ENCODE peak calls at places on chromosomes 3 and 15, in nine cellular contexts. L is esophagus muscularis mucosa, I is mucosa of gallbladder, A is RCC 7860, X is H9, B is mesendoderm, Z is AG09319, H is HTR-8/SVneo, F is bronchial epithelial cell. O is an unnamed sample.

GRCh38 chr3:71753716-71754609 is at the start of gene GPR27:
- DNase-seq in X (peak; percentile 56), Z (no peak), I (no peak), B (peak; percentile 54), L (no peak), H (peak; percentile 19), A (no peak), F (no peak), O (no peak)

GRCh38 chr15:44296625-44297524 is 8.4 kb downstream of the GOLM2 start:
- DNase-seq in B (peak; percentile 80), I (no peak), X (no peak), A (peak; percentile 73), H (peak; percentile 48), Z (no peak), L (no peak), F (peak; percentile 86), O (peak; percentile 21)

GRCh38 chr3:28050895-28051294 is 190.5 kb upstream of the CMC1 start:
- DNase-seq in L (no peak), F (peak; percentile 98), H (no peak), A (peak; percentile 84), X (no peak), I (peak; percentile 74), Z (no peak), B (no peak), O (no peak)

GRCh38 chr3:197031315-197032285 is 2.0 kb upstream of the MELTF start:
- DNase-seq in A (peak; percentile 100), F (peak; percentile 100), Z (peak; percentile 95), B (peak; percentile 94), I (peak; percentile 95), X (no peak), L (peak; percentile 93), H (peak; percentile 95), O (peak; percentile 97)

GRCh38 chr15:29827421-29827820 is 5.2 kb upstream of the TJP1 start:
- DNase-seq in A (no peak), B (no peak), L (no peak), F (no peak), H (no peak), Z (no peak), I (no peak), X (no peak), O (no peak)

GRCh38 chr3:111738238-111738637 is 120.8 kb upstream of the PHLDB2 start:
- DNase-seq in X (no peak), A (no peak), F (no peak), B (no peak), Z (no peak), L (no peak), H (no peak), I (no peak), O (no peak)

GRCh38 chr3:32322311-32322710 is 69.3 kb upstream of the CMTM7 start:
- DNase-seq in L (no peak), B (peak; percentile 48), I (no peak), X (no peak), F (no peak), Z (no peak), A (no peak), H (no peak), O (no peak)

GRCh38 chr15:72751751-72752455 is 31.7 kb downstream of the ADPGK start:
- DNase-seq in A (no peak), F (no peak), I (peak; percentile 11), Z (no peak), L (peak; percentile 89), X (no peak), H (no peak), B (no peak), O (no peak)

GRCh38 chr3:197878427-197878826 is 71.6 kb upstream of the RPL35A start:
- DNase-seq in Z (no peak), A (no peak), H (no peak), F (no peak), L (no peak), X (no peak), I (no peak), B (no peak), O (no peak)

GRCh38 chr3:100981546-100981945 is 11.7 kb downstream of the ABI3BP start:
- DNase-seq in Z (no peak), X (no peak), H (no peak), B (no peak), A (no peak), I (no peak), L (no peak), F (no peak), O (no peak)

GRCh38 chr15:31270767-31271166 is 55.9 kb upstream of the KLF13 start:
- DNase-seq in F (no peak), I (peak; percentile 9), X (peak; percentile 82), A (no peak), B (peak; percentile 83), H (no peak), Z (no peak), L (peak; percentile 31), O (no peak)

GRCh38 chr15:70837476-70837875 is 16.5 kb downstream of the LARP6 start:
- DNase-seq in A (no peak), F (no peak), H (no peak), X (no peak), L (peak; percentile 42), I (no peak), Z (no peak), B (no peak), O (no peak)

GRCh38 chr3:133457465-133458067 is 57.7 kb downstream of the BFSP2 start:
- DNase-seq in X (no peak), A (no peak), L (no peak), Z (no peak), H (no peak), I (no peak), F (peak; percentile 6), B (no peak), O (no peak)

GRCh38 chr3:10933958-10934481 is 58.5 kb upstream of the SLC6A1 start:
- DNase-seq in B (no peak), F (peak; percentile 88), Z (no peak), L (no peak), H (peak; percentile 62), A (no peak), I (no peak), X (peak; percentile 51), O (peak; percentile 96)

GRCh38 chr3:88203537-88204143 is 53.9 kb downstream of the C3orf38 start:
- DNase-seq in I (peak; percentile 73), Z (no peak), B (peak; percentile 68), A (peak; percentile 22), H (peak; percentile 62), F (peak; percentile 62), L (no peak), X (peak; percentile 66), O (peak; percentile 57)

GRCh38 chr15:50049871-50050270 is 69.2 kb downstream of the ATP8B4 start:
- DNase-seq in H (no peak), I (no peak), X (no peak), B (no peak), F (no peak), A (peak; percentile 46), L (no peak), Z (peak; percentile 36), O (peak; percentile 32)

GRCh38 chr3:41198526-41198925 is 779 bp upstream of the CTNNB1 start:
- DNase-seq in X (no peak), B (peak; percentile 53), L (no peak), Z (no peak), I (peak; percentile 27), A (no peak), F (no peak), H (no peak), O (no peak)

GRCh38 chr3:143998266-143998665 is 26.6 kb downstream of the DIPK2A start:
- DNase-seq in L (no peak), I (no peak), X (no peak), A (peak; percentile 85), B (no peak), H (peak; percentile 2), F (peak; percentile 47), Z (no peak), O (no peak)

GRCh38 chr3:29382399-29382798 is 101.5 kb downstream of the RBMS3 start:
- DNase-seq in H (no peak), I (no peak), F (no peak), L (no peak), A (no peak), B (no peak), X (no peak), Z (no peak), O (no peak)

GRCh38 chr3:124318014-124318413 is 326.1 kb upstream of the ROPN1 start:
- DNase-seq in A (no peak), F (no peak), Z (no peak), I (no peak), L (no peak), H (no peak), B (peak; percentile 40), X (no peak), O (no peak)

GRCh38 chr15:88470625-88471372 is 3.3 kb downstream of the MRPS11 start:
- DNase-seq in B (no peak), X (no peak), F (no peak), I (no peak), L (no peak), A (no peak), H (no peak), Z (no peak), O (no peak)

GRCh38 chr3:60514866-60515265 is 736.4 kb downstream of the FHIT start:
- DNase-seq in X (no peak), Z (no peak), B (peak; percentile 9), H (no peak), L (no peak), I (no peak), A (no peak), F (no peak), O (no peak)

GRCh38 chr3:151818361-151818760 is 4.4 kb downstream of the AADAC start:
- DNase-seq in F (peak; percentile 68), I (no peak), Z (no peak), L (no peak), A (no peak), H (no peak), B (no peak), X (no peak), O (no peak)

GRCh38 chr3:139953131-139953910 is 18.3 kb downstream of the CLSTN2 start:
- DNase-seq in X (no peak), A (no peak), L (no peak), H (no peak), F (peak; percentile 91), Z (no peak), I (no peak), B (peak; percentile 39), O (no peak)

GRCh38 chr3:189948724-189949045 is 172.0 kb downstream of the P3H2 start:
- DNase-seq in H (no peak), Z (no peak), F (no peak), B (no peak), A (no peak), I (no peak), X (no peak), L (no peak), O (no peak)

GRCh38 chr3:171412054-171412453 is 48.2 kb downstream of the TNIK start:
- DNase-seq in H (no peak), Z (no peak), B (no peak), I (no peak), A (no peak), L (no peak), F (no peak), X (no peak), O (no peak)

GRCh38 chr3:38609386-38610111 is 39.9 kb downstream of the SCN5A start:
- DNase-seq in X (no peak), F (no peak), L (no peak), I (no peak), H (no peak), B (no peak), A (no peak), Z (no peak), O (no peak)

GRCh38 chr3:165193392-165194268 is 2.6 kb downstream of the SLITRK3 start:
- DNase-seq in X (no peak), H (no peak), I (no peak), L (no peak), B (peak; percentile 61), F (no peak), A (no peak), Z (no peak), O (no peak)

GRCh38 chr3:161104561-161105551 is at the start of gene B3GALNT1:
- DNase-seq in L (no peak), F (peak; percentile 37), B (peak; percentile 84), I (peak; percentile 18), Z (no peak), A (no peak), H (peak; percentile 50), X (peak; percentile 75), O (peak; percentile 73)

GRCh38 chr3:157906627-157907026 is 199.6 kb downstream of the SHOX2 start:
- DNase-seq in I (no peak), L (no peak), X (no peak), A (no peak), B (no peak), Z (peak; percentile 40), F (no peak), H (no peak), O (no peak)

GRCh38 chr3:9779721-9780450 is 10.1 kb upstream of the CAMK1 start:
- DNase-seq in I (peak; percentile 30), X (no peak), A (peak; percentile 28), H (no peak), B (no peak), F (no peak), L (no peak), Z (no peak), O (no peak)

O was measured in hepatic stellate cell.